ENCODE peak calls at places on chromosome 7, in five cellular contexts. F is pancreas, U is heart right ventricle, S is astrocyte of the spinal cord, G is tibial nerve. X is an unnamed sample.

GRCh38 chr7:12423355-12423994 is 19.8 kb upstream of the VWDE start:
- DNase-seq in F (no peak), U (no peak), S (peak), G (no peak), X (peak)

GRCh38 chr7:2958416-2959342 is 85.0 kb downstream of the CARD11 start:
- DNase-seq in F (no peak), U (no peak), S (no peak), G (no peak), X (no peak)

GRCh38 chr7:103073989-103074518 is 542 bp downstream of the FBXL13 start:
- DNase-seq in F (peak), U (no peak), S (no peak), G (no peak), X (no peak)

GRCh38 chr7:124423863-124424262 is 341.7 kb downstream of the GPR37 start:
- DNase-seq in F (no peak), U (no peak), S (no peak), G (no peak), X (no peak)

GRCh38 chr7:51326646-51327286 is 10.2 kb upstream of the COBL start:
- DNase-seq in F (no peak), U (no peak), S (no peak), G (no peak), X (no peak)

GRCh38 chr7:151896486-151896885 is 19.6 kb upstream of the PRKAG2 start:
- DNase-seq in F (no peak), U (no peak), S (no peak), G (no peak), X (no peak)

GRCh38 chr7:134818568-134819345 is 39.3 kb downstream of the CALD1 start:
- DNase-seq in F (no peak), U (no peak), S (no peak), G (no peak), X (no peak)

GRCh38 chr7:45269192-45269591 is 111.6 kb downstream of the RAMP3 start:
- DNase-seq in F (no peak), U (no peak), S (no peak), G (no peak), X (no peak)

GRCh38 chr7:116672596-116673503 is 854 bp downstream of the MET start:
- DNase-seq in F (peak), U (peak), S (no peak), G (no peak), X (peak)

GRCh38 chr7:127619681-127620405 is 1.9 kb upstream of the PAX4 start:
- DNase-seq in F (no peak), U (no peak), S (peak), G (no peak), X (no peak)

GRCh38 chr7:125526092-125526491 is 596.5 kb upstream of the POT1 start:
- DNase-seq in F (no peak), U (no peak), S (no peak), G (no peak), X (no peak)

GRCh38 chr7:28904539-28905143 is 53.5 kb downstream of the TRIL start:
- DNase-seq in F (no peak), U (no peak), S (no peak), G (no peak), X (peak)

GRCh38 chr7:73904219-73905136 is 43.5 kb downstream of the TMEM270 start:
- DNase-seq in F (no peak), U (no peak), S (peak), G (no peak), X (peak)

GRCh38 chr7:2613113-2613925 is 18.5 kb upstream of the TTYH3 start:
- DNase-seq in F (no peak), U (no peak), S (no peak), G (no peak), X (no peak)

GRCh38 chr7:11760372-11760771 is 71.6 kb downstream of the THSD7A start:
- DNase-seq in F (no peak), U (no peak), S (no peak), G (no peak), X (no peak)

GRCh38 chr7:44998153-44998871 is 1.7 kb upstream of the CCM2 start:
- DNase-seq in F (no peak), U (no peak), S (no peak), G (no peak), X (no peak)

GRCh38 chr7:47194516-47194915 is 387.4 kb downstream of the TNS3 start:
- DNase-seq in F (no peak), U (no peak), S (no peak), G (no peak), X (no peak)

GRCh38 chr7:132723506-132724081 is 147.3 kb upstream of the PLXNA4 start:
- DNase-seq in F (no peak), U (no peak), S (no peak), G (no peak), X (no peak)

GRCh38 chr7:107027208-107027607 is 17.3 kb upstream of the PRKAR2B start:
- DNase-seq in F (no peak), U (no peak), S (no peak), G (no peak), X (no peak)

GRCh38 chr7:150983893-150984368 is 5.8 kb upstream of the KCNH2 start:
- DNase-seq in F (no peak), U (no peak), S (peak), G (no peak), X (peak)

GRCh38 chr7:52634996-52635395 is 400.4 kb upstream of the POM121L12 start:
- DNase-seq in F (no peak), U (no peak), S (no peak), G (no peak), X (no peak)

GRCh38 chr7:105787071-105787470 is 89.3 kb downstream of the ATXN7L1 start:
- DNase-seq in F (no peak), U (no peak), S (no peak), G (no peak), X (no peak)

GRCh38 chr7:116630932-116631449 is 41.0 kb upstream of the MET start:
- DNase-seq in F (peak), U (peak), S (peak), G (peak), X (peak)

GRCh38 chr7:111770116-111770515 is 207.8 kb upstream of the IMMP2L start:
- DNase-seq in F (no peak), U (no peak), S (no peak), G (no peak), X (no peak)

GRCh38 chr7:149714081-149714909 is 59.1 kb downstream of the ZNF467 start:
- DNase-seq in F (peak), U (peak), S (peak), G (peak), X (peak)

GRCh38 chr7:115864082-115864481 is 166.5 kb downstream of the TFEC start:
- DNase-seq in F (no peak), U (no peak), S (no peak), G (no peak), X (no peak)

GRCh38 chr7:151310578-151310977 is 31.0 kb upstream of the NUB1 start:
- DNase-seq in F (no peak), U (no peak), S (no peak), G (no peak), X (peak)

GRCh38 chr7:115911466-115911865 is 119.1 kb downstream of the TFEC start:
- DNase-seq in F (no peak), U (no peak), S (peak), G (no peak), X (no peak)

GRCh38 chr7:557556-557877 is 37.9 kb upstream of the PDGFA start:
- DNase-seq in F (no peak), U (peak), S (no peak), G (no peak), X (peak)

GRCh38 chr7:867406-868188 is 8.8 kb upstream of the GET4 start:
- DNase-seq in F (no peak), U (peak), S (peak), G (no peak), X (peak)

GRCh38 chr7:82926477-82926876 is 236.2 kb downstream of the PCLO start:
- DNase-seq in F (no peak), U (no peak), S (no peak), G (no peak), X (no peak)

GRCh38 chr7:106916689-106917088 is 51.6 kb downstream of the PIK3CG start:
- DNase-seq in F (no peak), U (no peak), S (peak), G (no peak), X (no peak)

GRCh38 chr7:5479133-5479745 is 55.6 kb upstream of the TNRC18 start:
- DNase-seq in F (no peak), U (no peak), S (peak), G (no peak), X (no peak)
- H3K4me3 ChIP-seq in F (no peak), U (no peak), S (no peak), G (no peak), X (no peak)

DNA sequence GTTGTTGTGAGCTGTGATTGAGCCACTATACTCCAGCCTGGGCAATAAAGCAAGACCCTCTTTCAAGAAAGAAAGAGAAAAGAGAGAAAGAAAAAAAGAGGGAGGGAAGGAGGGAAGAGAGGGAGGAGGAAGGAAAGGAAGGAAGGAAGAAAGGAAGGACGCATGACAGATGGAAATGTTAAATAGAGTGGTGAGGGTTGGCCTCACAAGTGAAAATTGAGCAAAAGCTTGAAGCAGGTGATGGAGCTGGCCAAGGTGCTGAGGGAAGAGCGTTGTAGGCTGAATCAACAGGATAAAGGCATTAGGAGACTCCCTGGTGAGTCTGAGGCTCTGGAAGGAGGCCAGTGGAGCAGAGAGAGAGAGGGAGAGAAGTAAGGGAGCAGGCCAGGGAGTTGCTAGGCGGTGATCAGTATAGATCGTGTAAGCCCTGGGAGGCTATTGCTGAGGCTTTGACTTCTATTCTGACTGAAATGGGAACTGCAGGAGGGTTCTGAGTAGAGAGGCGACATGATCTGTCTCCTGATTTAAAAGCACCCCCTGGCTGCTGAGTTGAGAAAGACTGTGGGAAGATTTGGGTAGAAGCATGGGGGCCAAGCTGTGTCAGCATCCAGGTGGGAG is 26.5 kb upstream of the TMEM248 start:
- DNase-seq in F (no peak), U (no peak), S (peak), G (no peak), X (peak)
- TF ChIP-seq CTCF in F (no peak), U (peak), S (no peak), G (no peak), X (no peak)

DNA sequence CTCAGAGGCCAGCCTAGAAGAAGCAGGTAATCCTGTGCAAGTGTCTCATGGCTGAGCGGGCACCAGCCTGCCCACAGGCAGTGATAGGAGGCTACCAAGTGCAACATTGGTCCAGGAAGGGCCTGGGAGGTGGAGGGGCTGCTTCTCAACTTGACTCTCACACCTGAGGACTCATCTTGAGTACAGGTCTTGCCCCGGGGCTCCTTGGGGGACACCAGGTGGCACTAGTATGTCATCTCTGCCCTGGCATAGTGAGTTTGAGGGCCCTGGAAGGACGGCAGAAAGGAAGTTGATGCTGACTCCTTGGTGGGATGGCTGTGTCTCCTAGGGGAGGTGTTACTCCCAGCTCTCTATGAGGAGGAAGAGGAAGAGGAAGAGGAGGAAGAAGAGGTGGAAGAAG is 2.3 kb downstream of the CCDC136 start:
- DNase-seq in F (no peak), U (no peak), S (no peak), G (no peak), X (no peak)
- H3K4me3 ChIP-seq in F (no peak), U (no peak), S (no peak), G (no peak), X (no peak)

GRCh38 chr7:6556196-6556595 is 4.9 kb upstream of the GRID2IP start:
- DNase-seq in F (no peak), U (no peak), S (no peak), G (no peak), X (no peak)
- TF ChIP-seq CTCF in F (no peak), U (no peak), S (no peak), G (no peak), X (no peak)

DNA sequence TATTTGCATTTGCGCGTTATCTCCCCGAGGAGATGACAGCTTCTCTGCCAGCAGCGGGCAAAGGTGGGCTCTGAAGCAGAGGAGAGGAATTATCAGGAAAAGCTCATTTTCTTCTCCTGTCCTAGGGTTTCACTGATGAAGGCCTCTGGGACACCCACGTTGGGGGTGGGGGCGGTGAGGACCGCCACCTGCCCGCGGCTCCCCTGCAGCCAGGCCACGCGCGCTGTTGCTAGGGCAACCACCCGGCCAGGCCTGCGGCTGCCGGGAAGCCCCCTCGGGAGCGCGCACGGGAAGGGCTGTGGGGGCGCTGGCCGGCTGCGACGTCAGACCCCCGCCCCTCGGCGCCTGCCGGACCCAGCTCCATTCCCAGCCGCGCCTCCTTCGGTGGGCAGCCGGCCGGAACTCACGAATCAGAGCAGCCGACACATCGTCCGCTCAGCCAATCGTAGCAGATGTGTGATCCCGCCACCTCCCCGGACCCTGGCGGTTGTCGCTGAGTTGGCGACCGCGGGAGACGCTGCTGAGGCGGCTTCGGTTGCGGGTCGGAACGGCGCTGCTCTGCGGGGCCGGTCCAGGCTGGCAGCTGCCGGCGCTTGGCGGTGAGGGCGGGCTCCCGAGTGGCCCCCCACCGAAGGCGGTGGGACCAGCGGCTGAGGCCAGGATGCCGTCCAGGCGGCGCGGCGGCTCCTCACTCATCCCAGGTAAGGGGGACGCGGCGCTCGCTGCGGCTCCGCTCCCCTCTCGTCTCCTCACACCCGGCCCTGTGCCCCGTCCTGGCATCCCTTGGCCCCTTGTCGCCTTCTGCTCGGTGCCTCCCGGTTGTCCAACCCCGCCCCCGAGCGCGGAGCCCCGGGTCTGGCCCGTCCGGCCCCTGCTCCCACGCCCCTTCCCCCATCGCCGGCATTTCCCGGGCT is at the start of gene TPST1:
- DNase-seq in F (peak), U (peak), S (peak), G (peak), X (peak)
- H3K4me3 ChIP-seq in F (peak), U (peak), S (peak), G (peak), X (peak)

DNA sequence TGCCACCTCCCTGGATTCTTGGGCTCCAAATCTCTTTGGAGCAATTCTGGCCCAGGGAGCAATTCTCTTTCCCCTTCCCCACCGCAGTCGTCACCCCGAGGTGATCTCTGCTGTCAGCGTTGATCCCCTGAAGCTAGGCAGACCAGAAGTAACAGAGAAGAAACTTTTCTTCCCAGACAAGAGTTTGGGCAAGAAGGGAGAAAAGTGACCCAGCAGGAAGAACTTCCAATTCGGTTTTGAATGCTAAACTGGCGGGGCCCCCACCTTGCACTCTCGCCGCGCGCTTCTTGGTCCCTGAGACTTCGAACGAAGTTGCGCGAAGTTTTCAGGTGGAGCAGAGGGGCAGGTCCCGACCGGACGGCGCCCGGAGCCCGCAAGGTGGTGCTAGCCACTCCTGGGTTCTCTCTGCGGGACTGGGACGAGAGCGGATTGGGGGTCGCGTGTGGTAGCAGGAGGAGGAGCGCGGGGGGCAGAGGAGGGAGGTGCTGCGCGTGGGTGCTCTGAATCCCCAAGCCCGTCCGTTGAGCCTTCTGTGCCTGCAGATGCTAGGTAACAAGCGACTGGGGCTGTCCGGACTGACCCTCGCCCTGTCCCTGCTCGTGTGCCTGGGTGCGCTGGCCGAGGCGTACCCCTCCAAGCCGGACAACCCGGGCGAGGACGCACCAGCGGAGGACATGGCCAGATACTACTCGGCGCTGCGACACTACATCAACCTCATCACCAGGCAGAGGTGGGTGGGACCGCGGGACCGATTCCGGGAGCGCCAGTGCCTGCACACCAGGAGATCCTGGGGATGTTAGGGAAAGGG is 913 bp downstream of the NPY start:
- DNase-seq in F (no peak), U (no peak), S (no peak), G (no peak), X (no peak)
- TF ChIP-seq CTCF in F (no peak), U (no peak), S (no peak), G (no peak), X (no peak)

GRCh38 chr7:155455776-155456516 is 2.0 kb upstream of the EN2 start:
- DNase-seq in F (no peak), U (no peak), S (no peak), G (no peak), X (no peak)
- H3K4me3 ChIP-seq in F (no peak), U (no peak), S (no peak), G (no peak), X (no peak)

GRCh38 chr7:108459922-108460551 is 3.8 kb upstream of the NRCAM start:
- DNase-seq in F (no peak), U (no peak), S (peak), G (no peak), X (peak)
- TF ChIP-seq CTCF in F (no peak), U (peak), S (peak), G (peak), X (peak)

X was measured in cardiac fibroblast.